ENCODE peak calls at places on chromosomes 5 and 9, in four cellular contexts. T is ovary, H is AG04450, D is OCI-LY7. Z is an unnamed sample. For H3K9me3, the result is how much of the 10 kb centered on the place peaks cover.

GRCh38 chr9:124349675-124350484 is 65.4 kb downstream of the PSMB7 start:
- DNase-seq in T (peak), H (no peak), D (no peak), Z (no peak)

GRCh38 chr9:126916909-126917308 is 2.3 kb downstream of the RALGPS1 start:
- DNase-seq in T (no peak), H (no peak), D (peak), Z (no peak)

GRCh38 chr5:167951121-167951520 is 340.3 kb upstream of the WWC1 start:
- DNase-seq in T (no peak), H (no peak), D (no peak), Z (no peak)

GRCh38 chr9:127056446-127056845 is 66.0 kb downstream of the ANGPTL2 start:
- DNase-seq in T (no peak), H (no peak), D (no peak), Z (no peak)

GRCh38 chr9:75071530-75072122 is 16.3 kb downstream of the NMRK1 start:
- DNase-seq in T (no peak), H (no peak), D (peak), Z (no peak)

GRCh38 chr9:115142502-115143265 is 24.7 kb upstream of the TNC start:
- DNase-seq in T (no peak), H (no peak), D (no peak), Z (no peak)

GRCh38 chr5:169374761-169375160 is 73.8 kb upstream of the SLIT3 start:
- DNase-seq in T (no peak), H (no peak), D (no peak), Z (no peak)

GRCh38 chr5:67815455-67816391 is 399.8 kb upstream of the PIK3R1 start:
- DNase-seq in T (no peak), H (no peak), D (no peak), Z (no peak)

GRCh38 chr9:96758845-96759673 is 18.8 kb downstream of the ZNF510 start:
- DNase-seq in T (no peak), H (no peak), D (no peak), Z (no peak)

GRCh38 chr9:96766199-96766598 is 11.7 kb downstream of the ZNF510 start:
- DNase-seq in T (no peak), H (no peak), D (no peak), Z (no peak)

DNA sequence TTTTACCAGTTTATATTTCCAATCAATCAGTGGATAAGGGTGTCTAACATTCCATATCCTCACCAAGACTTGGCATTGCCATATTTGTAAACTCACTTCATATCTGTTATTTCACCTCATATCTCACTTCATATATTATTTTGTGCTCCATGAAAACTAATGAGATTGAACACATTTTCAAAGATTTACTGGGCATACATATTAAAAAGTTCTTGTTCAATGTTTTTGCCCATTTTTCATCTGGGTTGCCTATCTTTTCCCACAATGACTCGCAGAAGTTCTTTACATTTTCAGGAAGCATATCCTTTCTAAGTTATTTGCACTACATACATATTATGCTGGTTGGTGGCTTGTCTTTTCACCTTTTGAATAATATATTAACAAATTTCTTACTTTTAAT is 15.3 kb downstream of the ZNF510 start:
- DNase-seq in T (no peak), H (no peak), D (no peak), Z (no peak)
- H3K9me3 ChIP-seq in T (half or more), H (under half), D (half or more), Z (half or more)

GRCh38 chr9:1044643-1045042 is 5.5 kb upstream of the DMRT2 start:
- DNase-seq in T (no peak), H (no peak), D (no peak), Z (no peak)
- H3K9me3 ChIP-seq in T (under half), H (under half), D (under half), Z (under half)

GRCh38 chr5:2532809-2533208 is 218.7 kb downstream of the IRX2 start:
- DNase-seq in T (no peak), H (no peak), D (no peak), Z (no peak)
- H3K9me3 ChIP-seq in T (under half), H (half or more), D (under half), Z (under half)

GRCh38 chr9:91119147-91119546 is 242.6 kb downstream of the AUH start:
- DNase-seq in T (no peak), H (no peak), D (no peak), Z (no peak)

GRCh38 chr9:91120200-91120599 is 241.5 kb downstream of the AUH start:
- DNase-seq in T (no peak), H (no peak), D (no peak), Z (no peak)

GRCh38 chr9:91126761-91127420 is 234.8 kb downstream of the AUH start:
- DNase-seq in T (no peak), H (peak), D (no peak), Z (no peak)

GRCh38 chr9:91119679-91120078 is 242.0 kb downstream of the AUH start:
- DNase-seq in T (no peak), H (peak), D (no peak), Z (no peak)

DNA sequence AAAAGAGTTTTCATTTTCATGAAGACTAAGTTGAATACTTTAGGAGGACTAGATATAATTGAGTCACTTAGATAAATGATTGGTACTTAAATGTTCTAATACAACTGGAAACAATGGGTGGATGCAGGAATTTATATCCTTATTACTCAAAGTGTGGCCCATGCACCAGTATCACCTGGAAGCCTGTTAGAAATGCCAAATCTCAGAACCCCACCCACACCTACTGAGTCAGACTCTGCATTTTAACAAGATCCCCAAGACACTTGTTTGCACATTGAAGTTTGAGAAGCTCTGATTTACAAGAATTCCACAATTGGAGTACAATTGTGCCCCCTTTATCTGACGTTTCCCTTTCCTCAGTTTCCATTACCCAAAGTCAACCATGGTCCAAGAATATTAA is 239.0 kb downstream of the AUH start:
- DNase-seq in T (no peak), H (no peak), D (no peak), Z (no peak)
- H3K9me3 ChIP-seq in T (under half), H (under half), D (under half), Z (under half)

DNA sequence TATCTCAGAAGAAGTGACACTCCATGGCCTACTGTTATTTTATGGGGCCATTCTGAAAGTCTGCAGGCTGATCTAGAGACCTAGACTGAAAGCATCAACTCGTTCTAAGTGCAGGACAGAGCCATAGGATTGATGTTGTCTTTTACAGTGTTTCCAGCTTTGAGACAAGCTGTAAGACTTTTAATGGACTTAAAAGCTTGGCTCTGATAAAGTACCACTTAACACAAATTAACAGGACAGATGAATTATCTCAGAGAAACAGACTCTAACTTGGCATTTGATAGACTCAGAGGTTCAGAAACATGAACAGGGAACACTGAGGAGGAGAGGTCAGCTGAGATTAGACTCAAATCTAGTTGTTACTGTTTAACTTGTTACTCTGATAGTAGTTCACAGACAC is 203.2 kb downstream of the TLR4 start:
- DNase-seq in T (no peak), H (no peak), D (no peak), Z (no peak)
- H3K9me3 ChIP-seq in T (under half), H (under half), D (under half), Z (under half)

GRCh38 chr9:113926211-113926610 is 50.1 kb downstream of the ZNF618 start:
- DNase-seq in T (no peak), H (no peak), D (no peak), Z (no peak)
- H3K9me3 ChIP-seq in T (under half), H (under half), D (under half), Z (under half)

DNA sequence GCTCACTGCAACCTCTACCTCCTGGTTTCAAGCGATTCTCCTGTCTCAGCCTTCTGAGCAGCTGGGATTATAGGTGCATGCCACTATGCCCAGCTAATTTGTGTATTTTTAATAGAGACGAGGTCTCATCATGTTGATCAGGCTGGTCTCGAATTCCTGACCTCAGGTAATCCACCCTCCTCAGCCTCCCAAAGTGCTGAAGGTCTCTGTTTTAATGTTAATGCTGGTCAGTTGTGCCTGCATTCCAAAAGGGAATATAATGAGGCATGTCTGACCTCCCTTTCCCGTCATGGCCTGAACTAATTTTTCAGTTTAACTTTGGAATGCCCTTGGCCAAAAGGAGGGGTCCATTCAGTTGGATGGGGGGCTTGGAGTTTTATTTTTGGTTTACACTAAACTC is 1175.4 kb downstream of the MAT2B start:
- DNase-seq in T (no peak), H (no peak), D (no peak), Z (no peak)
- H3K9me3 ChIP-seq in T (under half), H (under half), D (under half), Z (under half)

GRCh38 chr9:122562134-122562760 is 9.3 kb downstream of the OR1N2 start:
- DNase-seq in T (no peak), H (no peak), D (peak), Z (no peak)
- H3K9me3 ChIP-seq in T (under half), H (under half), D (under half), Z (under half)

DNA sequence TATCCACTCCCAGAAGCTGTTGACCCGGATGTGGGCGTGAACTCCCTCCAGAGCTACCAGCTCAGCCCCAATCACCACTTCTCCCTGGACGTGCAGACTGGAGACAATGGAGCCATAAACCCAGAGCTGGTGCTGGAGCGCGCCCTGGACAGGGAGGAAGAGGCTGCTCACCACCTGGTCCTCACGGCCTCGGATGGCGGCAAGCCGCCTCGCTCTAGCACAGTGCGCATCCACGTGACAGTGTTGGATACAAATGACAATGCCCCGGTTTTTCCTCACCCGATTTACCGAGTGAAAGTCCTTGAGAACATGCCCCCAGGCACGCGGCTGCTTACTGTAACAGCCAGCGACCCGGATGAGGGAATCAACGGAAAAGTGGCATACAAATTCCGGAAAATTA is 834 bp downstream of the PCDHGA8 start:
- DNase-seq in T (no peak), H (no peak), D (no peak), Z (no peak)
- H3K9me3 ChIP-seq in T (under half), H (half or more), D (under half), Z (under half)

DNA sequence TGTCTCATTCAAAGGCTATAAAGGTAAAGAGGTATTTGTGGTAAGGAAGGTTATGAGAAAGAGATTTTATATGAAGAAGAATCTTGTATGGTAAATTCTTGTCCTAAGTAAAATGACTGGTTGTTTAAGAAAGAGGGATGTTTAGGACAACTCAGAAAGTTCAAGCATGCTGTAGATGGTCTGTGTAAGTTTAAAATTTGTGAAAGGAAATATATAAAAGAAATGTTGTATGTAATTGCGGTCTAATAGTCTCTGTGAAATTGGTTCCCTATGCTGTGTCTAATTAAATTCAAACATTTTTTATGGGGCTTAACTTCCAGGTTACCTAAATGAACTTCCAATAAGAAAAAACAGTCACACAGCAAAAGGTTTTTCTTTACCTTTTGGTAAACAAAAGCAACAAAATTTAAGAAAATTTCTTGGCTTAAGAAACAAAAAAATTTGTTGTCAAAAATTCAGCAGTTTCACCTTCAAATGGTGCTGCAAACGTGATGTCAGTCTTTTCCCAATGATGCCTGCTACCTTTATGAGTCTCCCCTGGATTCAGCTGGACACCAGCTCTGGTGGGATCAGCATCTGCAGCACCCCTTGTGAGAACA is 83.0 kb upstream of the FCN1 start:
- DNase-seq in T (no peak), H (no peak), D (peak), Z (no peak)
- H3K9me3 ChIP-seq in T (under half), H (under half), D (under half), Z (under half)

Z was measured in GM12878.